ENCODE peak calls at places on chromosomes 1 and 21, in six cellular contexts. M, A, R, K, F and J are unnamed samples.
A peak's percentile ranks its signal among the peaks of the same experiment; 100 is the strongest.

GRCh38 chr1:198933506-198933905 is 294.7 kb downstream of the PTPRC start:
- DNase-seq in M (no peak), A (no peak), R (no peak), K (no peak), F (no peak), J (no peak)

GRCh38 chr1:165632152-165632469 is 1.1 kb downstream of the MGST3 start:
- DNase-seq in M (no peak), A (no peak), R (no peak), K (no peak), F (no peak), J (no peak)

GRCh38 chr1:201461193-201461657 is 7.8 kb downstream of the PHLDA3 start:
- DNase-seq in M (no peak), A (peak; percentile 95), R (peak; percentile 93), K (peak; percentile 55), F (peak; percentile 82), J (no peak)

GRCh38 chr1:9815150-9815549 is 8.6 kb downstream of the CLSTN1 start:
- DNase-seq in M (no peak), A (no peak), R (no peak), K (no peak), F (no peak), J (no peak)

GRCh38 chr1:119974013-119974412 is 77.7 kb upstream of the ADAM30 start:
- DNase-seq in M (no peak), A (no peak), R (peak; percentile 16), K (no peak), F (no peak), J (no peak)

GRCh38 chr1:182175340-182176068 is 114.0 kb upstream of the ZNF648 start:
- DNase-seq in M (no peak), A (no peak), R (peak; percentile 54), K (peak; percentile 39), F (no peak), J (no peak)

GRCh38 chr1:116544588-116545358 is 26.1 kb downstream of the CD58 start:
- DNase-seq in M (no peak), A (no peak), R (no peak), K (no peak), F (no peak), J (no peak)

GRCh38 chr1:181556606-181557005 is 73.3 kb downstream of the CACNA1E start:
- DNase-seq in M (no peak), A (no peak), R (no peak), K (no peak), F (no peak), J (no peak)

GRCh38 chr1:11318982-11319381 is 46.0 kb downstream of the UBIAD1 start:
- DNase-seq in M (no peak), A (no peak), R (no peak), K (no peak), F (no peak), J (no peak)

GRCh38 chr1:218369688-218370511 is 24.8 kb downstream of the TGFB2 start:
- DNase-seq in M (no peak), A (peak; percentile 65), R (no peak), K (no peak), F (no peak), J (no peak)

GRCh38 chr1:156481527-156481926 is 19.0 kb downstream of the MEF2D start:
- DNase-seq in M (no peak), A (no peak), R (no peak), K (no peak), F (no peak), J (no peak)

GRCh38 chr1:215911406-215911968 is 344.4 kb downstream of the KCTD3 start:
- DNase-seq in M (no peak), A (peak; percentile 61), R (no peak), K (no peak), F (no peak), J (no peak)

GRCh38 chr1:93874025-93874651 is 4.9 kb downstream of the DNTTIP2 start:
- DNase-seq in M (no peak), A (peak; percentile 55), R (peak; percentile 13), K (peak; percentile 18), F (no peak), J (no peak)

GRCh38 chr1:93955765-93956164 is 46.5 kb upstream of the GCLM start:
- DNase-seq in M (no peak), A (no peak), R (no peak), K (no peak), F (no peak), J (no peak)

GRCh38 chr1:48817505-48818114 is 40.9 kb upstream of the BEND5 start:
- DNase-seq in M (peak; percentile 66), A (peak; percentile 63), R (peak; percentile 12), K (peak; percentile 67), F (peak; percentile 20), J (peak; percentile 55)

GRCh38 chr21:44455524-44456206 is 355 bp downstream of the LRRC3 start:
- DNase-seq in M (peak; percentile 43), A (peak; percentile 20), R (peak; percentile 45), K (peak; percentile 59), F (no peak), J (no peak)

GRCh38 chr1:240294566-240294965 is 202.9 kb downstream of the FMN2 start:
- DNase-seq in M (no peak), A (no peak), R (no peak), K (no peak), F (no peak), J (no peak)

GRCh38 chr1:34113887-34114286 is 51.1 kb downstream of the CSMD2 start:
- DNase-seq in M (no peak), A (no peak), R (peak; percentile 19), K (peak; percentile 3), F (peak; percentile 12), J (no peak)

GRCh38 chr1:58929667-58930325 is 145.9 kb upstream of the JUN start:
- DNase-seq in M (no peak), A (no peak), R (peak; percentile 70), K (no peak), F (no peak), J (no peak)

GRCh38 chr1:17168480-17168878 is 36.4 kb upstream of the PADI1 start:
- DNase-seq in M (no peak), A (peak; percentile 48), R (no peak), K (no peak), F (no peak), J (no peak)

GRCh38 chr21:36976882-36977651 is 10.6 kb upstream of the HLCS start:
- DNase-seq in M (peak; percentile 51), A (peak; percentile 81), R (peak; percentile 62), K (peak; percentile 69), F (peak; percentile 46), J (no peak)

GRCh38 chr1:158117854-158118691 is 62.6 kb upstream of the CD1D start:
- DNase-seq in M (peak; percentile 70), A (peak; percentile 58), R (no peak), K (peak; percentile 46), F (no peak), J (peak; percentile 34)

GRCh38 chr1:171081220-171081993 is 9.3 kb upstream of the FMO3 start:
- DNase-seq in M (no peak), A (peak; percentile 87), R (peak; percentile 2), K (no peak), F (peak; percentile 40), J (no peak)

DNA sequence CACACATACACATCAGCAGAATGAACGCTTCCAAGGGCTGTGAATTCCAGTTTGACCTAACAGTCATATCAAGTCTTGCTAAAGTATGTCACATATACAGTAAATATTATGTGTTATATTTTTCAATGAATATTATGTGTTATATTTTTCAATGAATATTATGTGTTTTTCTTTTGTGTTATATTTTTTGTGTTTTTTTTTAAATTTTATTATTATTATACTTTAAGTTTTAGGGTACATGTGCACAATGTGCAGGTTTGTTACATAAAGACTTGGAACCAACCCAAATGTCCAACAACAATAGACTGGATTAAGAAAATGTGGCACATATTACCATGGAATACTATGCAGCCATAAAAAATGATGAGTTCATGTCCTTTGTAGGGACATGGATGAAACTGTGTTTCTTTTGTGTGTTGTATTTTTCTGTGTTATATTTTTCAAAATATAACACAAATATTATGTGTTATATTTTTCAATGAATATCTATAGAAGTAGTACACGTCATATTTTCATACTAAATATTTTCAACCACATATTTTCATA is 35.5 kb downstream of the TTC13 start:
- DNase-seq in M (no peak), A (no peak), R (no peak), K (no peak), F (no peak), J (no peak)
- TF ChIP-seq CTCF in M (no peak), A (no peak), R (no peak), K (no peak), F (no peak), J (no peak)

GRCh38 chr1:145846191-145846590 is 761 bp downstream of the NUDT17 start:
- DNase-seq in M (no peak), A (peak; percentile 39), R (peak; percentile 36), K (no peak), F (no peak), J (no peak)
- TF ChIP-seq CTCF in M (peak; percentile 18), A (peak; percentile 69), R (no peak), K (peak; percentile 63), F (peak; percentile 58), J (peak; percentile 58)

DNA sequence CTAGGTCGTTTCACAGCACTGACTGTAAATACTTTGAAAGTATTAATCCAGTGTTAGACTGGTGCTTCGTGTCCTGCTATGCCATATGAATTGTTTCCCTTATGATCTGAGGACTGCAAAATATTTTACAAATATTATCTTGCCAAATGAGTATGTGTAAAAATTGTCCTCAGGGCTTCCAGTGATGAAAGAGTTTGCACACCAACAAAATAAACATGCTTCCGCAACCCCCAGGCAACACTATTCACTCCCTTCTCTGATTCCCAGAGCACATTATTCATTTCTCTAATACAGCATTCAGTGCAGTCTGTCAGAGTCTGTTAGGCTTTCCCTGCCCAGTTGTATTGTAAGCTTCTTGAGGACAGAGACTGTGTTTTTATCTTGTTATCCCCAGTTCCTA is 409.9 kb upstream of the C1orf87 start:
- DNase-seq in M (no peak), A (no peak), R (no peak), K (no peak), F (no peak), J (no peak)
- TF ChIP-seq CTCF in M (no peak), A (no peak), R (no peak), K (no peak), F (no peak), J (no peak)

DNA sequence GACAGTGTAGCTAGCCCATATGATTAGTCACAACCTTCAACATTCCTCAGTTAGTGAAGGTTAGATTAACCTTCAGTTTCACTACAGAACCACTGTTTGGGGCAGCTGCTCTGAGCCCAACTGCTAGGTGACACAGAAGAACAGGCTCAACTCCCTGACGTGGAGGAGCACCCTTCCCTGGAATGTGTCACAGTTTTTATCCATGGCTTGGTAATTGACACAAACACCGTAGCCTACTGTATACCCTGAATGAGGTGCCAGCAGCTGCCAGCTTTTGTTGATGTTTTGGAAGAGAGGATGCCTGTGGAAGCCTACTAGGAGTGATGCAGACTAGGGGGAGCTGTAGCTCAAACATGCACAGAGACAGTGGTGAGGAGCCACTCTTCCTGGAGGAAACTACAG is 56.6 kb upstream of the CR2 start:
- DNase-seq in M (no peak), A (no peak), R (no peak), K (no peak), F (no peak), J (no peak)
- TF ChIP-seq CTCF in M (no peak), A (no peak), R (no peak), K (no peak), F (peak; percentile 2), J (no peak)